ENCODE peak calls at places on chromosome 18, in ten cellular contexts. Z is activated T-helper 1 cell treated with anti-CD3 and anti-CD28 coated beads, Interleukin-2, amount 50 U/mL, for 16 hours; F is naive thymus-derived CD8-positive, alpha-beta T cell; V is cardiac fibroblast; S is GM03348; K is left ventricle myocardium inferior; U is heart right ventricle; Q is fibroblast of lung; L is breast epithelium; Y is Kasumi-1. O is an unnamed sample.
A peak's percentile ranks its signal among the peaks of the same experiment; 100 is the strongest.

GRCh38 chr18:63963610-63964256 is 6.1 kb upstream of the SERPINB8 start:
- DNase-seq in Z (no peak), F (peak; percentile 66), V (peak; percentile 79), S (peak; percentile 68), K (no peak), U (peak; percentile 31), Q (peak; percentile 58), L (no peak), Y (peak; percentile 70), O (peak; percentile 27)

GRCh38 chr18:3538456-3538855 is 88.5 kb downstream of the TGIF1 start:
- DNase-seq in Z (no peak), F (no peak), V (no peak), S (peak; percentile 51), K (no peak), U (no peak), Q (no peak), L (no peak), Y (no peak), O (no peak)

GRCh38 chr18:65415167-65415566 is 335.6 kb upstream of the CDH7 start:
- DNase-seq in Z (no peak), F (no peak), V (no peak), S (no peak), K (no peak), U (no peak), Q (no peak), L (no peak), Y (no peak), O (no peak)

GRCh38 chr18:38042496-38042895 is 476.9 kb upstream of the CELF4 start:
- DNase-seq in Z (no peak), F (no peak), V (no peak), S (no peak), K (no peak), U (no peak), Q (no peak), L (no peak), Y (no peak), O (no peak)

GRCh38 chr18:59063912-59064311 is 75.8 kb upstream of the SEC11C start:
- DNase-seq in Z (no peak), F (no peak), V (peak; percentile 9), S (no peak), K (no peak), U (no peak), Q (no peak), L (no peak), Y (no peak), O (no peak)

GRCh38 chr18:69528439-69528838 is 127.8 kb downstream of the DOK6 start:
- DNase-seq in Z (no peak), F (no peak), V (peak; percentile 36), S (peak; percentile 10), K (no peak), U (no peak), Q (peak; percentile 69), L (no peak), Y (no peak), O (no peak)

GRCh38 chr18:36035253-36035652 is 32.1 kb downstream of the RPRD1A start:
- DNase-seq in Z (no peak), F (no peak), V (no peak), S (peak; percentile 9), K (no peak), U (no peak), Q (peak; percentile 58), L (no peak), Y (no peak), O (no peak)

GRCh38 chr18:40058811-40059570 is 1896.0 kb upstream of the PIK3C3 start:
- DNase-seq in Z (no peak), F (no peak), V (no peak), S (no peak), K (no peak), U (no peak), Q (no peak), L (no peak), Y (peak; percentile 64), O (no peak)

GRCh38 chr18:3593381-3593903 is 143.5 kb downstream of the TGIF1 start:
- DNase-seq in Z (no peak), F (no peak), V (peak; percentile 89), S (peak; percentile 65), K (no peak), U (no peak), Q (peak; percentile 95), L (no peak), Y (peak; percentile 61), O (no peak)

GRCh38 chr18:3773303-3773702 is 323.3 kb downstream of the TGIF1 start:
- DNase-seq in Z (no peak), F (no peak), V (peak; percentile 39), S (no peak), K (no peak), U (no peak), Q (no peak), L (no peak), Y (no peak), O (no peak)

O was measured in stimulated activated naive CD8-positive, alpha-beta T cell treated with anti-CD3 and anti-CD28 coated beads, Interleukin-15, amount 100 ng/mL, for 72 hours.